ENCODE peak calls at places on chromosomes 4 and X, in five cellular contexts. F is chondrocyte, K is adrenal gland, P is skeletal muscle cell, J is glutamatergic neuron. S is an unnamed sample.

GRCh38 chr4:140130677-140131076 is 23.3 kb downstream of the MAML3 start:
- DNase-seq in F (no peak), J (no peak), P (peak), K (no peak), S (no peak)

GRCh38 chr4:185573651-185574199 is 38.4 kb upstream of the PDLIM3 start:
- DNase-seq in J (peak), P (peak), K (peak), F (no peak), S (no peak)

GRCh38 chrX:64975491-64975890 is 759 bp downstream of the ZC4H2 start:
- DNase-seq in F (peak), J (peak), K (peak), P (no peak), S (peak)

GRCh38 chr4:121375262-121375661 is 5.6 kb downstream of the QRFPR start:
- DNase-seq in F (no peak), J (no peak), P (no peak), K (no peak), S (no peak)

GRCh38 chrX:1592863-1593201 is 1.4 kb downstream of the AKAP17A start:
- DNase-seq in K (peak), P (no peak), F (peak), J (no peak), S (no peak)

GRCh38 chrX:154458954-154459829 is 1.1 kb downstream of the PLXNA3 start:
- DNase-seq in F (no peak), P (no peak), K (peak), J (peak), S (peak)

GRCh38 chr4:108783666-108784463 is 21.0 kb upstream of the ETNPPL start:
- DNase-seq in P (no peak), J (no peak), K (no peak), F (no peak), S (peak)

GRCh38 chrX:9737363-9737762 is 28.3 kb downstream of the GPR143 start:
- DNase-seq in F (no peak), J (no peak), K (no peak), P (no peak), S (no peak)

GRCh38 chr4:80385397-80386280 is 50.1 kb downstream of the CFAP299 start:
- DNase-seq in F (peak), J (no peak), P (no peak), K (no peak), S (no peak)

GRCh38 chrX:104750146-104750699 is 184.2 kb downstream of the IL1RAPL2 start:
- DNase-seq in P (no peak), F (no peak), K (no peak), J (no peak), S (peak)

GRCh38 chr4:105543881-105544280 is 8.5 kb upstream of the ARHGEF38 start:
- DNase-seq in F (no peak), J (no peak), P (no peak), K (no peak), S (no peak)

GRCh38 chr4:6586715-6587325 is 11.8 kb downstream of the MAN2B2 start:
- DNase-seq in F (no peak), J (no peak), P (no peak), K (no peak), S (no peak)

GRCh38 chrX:33133320-33133719 is 78.0 kb downstream of the DMD start:
- DNase-seq in J (no peak), F (no peak), P (no peak), K (no peak), S (no peak)